ENCODE peak calls at places on chromosomes 7 and 10, in five cellular contexts. One of them, this sample, is unnamed.

GRCh38 chr10:51629969-51630617 is 69.3 kb downstream of the CSTF2T start:
- DNase-seq in body of pancreas: no peak
- DNase-seq in H1: no peak
- DNase-seq in CD8-positive, alpha-beta T cell: no peak
- DNase-seq in lower lobe of right lung: no peak
- DNase-seq in this sample: no peak

GRCh38 chr10:131948501-131948900 is 33.2 kb downstream of the BNIP3 start:
- DNase-seq in body of pancreas: peak; percentile 34
- DNase-seq in H1: no peak
- DNase-seq in CD8-positive, alpha-beta T cell: no peak
- DNase-seq in lower lobe of right lung: no peak
- DNase-seq in this sample: no peak

GRCh38 chr10:113983552-113983951 is 60.1 kb upstream of the ADRB1 start:
- DNase-seq in body of pancreas: no peak
- DNase-seq in H1: no peak
- DNase-seq in CD8-positive, alpha-beta T cell: no peak
- DNase-seq in lower lobe of right lung: no peak
- DNase-seq in this sample: no peak

GRCh38 chr10:71347587-71348395 is 28.7 kb downstream of the SLC29A3 start:
- DNase-seq in body of pancreas: no peak
- DNase-seq in H1: no peak
- DNase-seq in CD8-positive, alpha-beta T cell: no peak
- DNase-seq in lower lobe of right lung: no peak
- DNase-seq in this sample: no peak

GRCh38 chr10:104331208-104331838 is 6.9 kb downstream of the ITPRIP start:
- DNase-seq in body of pancreas: no peak
- DNase-seq in H1: no peak
- DNase-seq in CD8-positive, alpha-beta T cell: no peak
- DNase-seq in lower lobe of right lung: no peak
- DNase-seq in this sample: no peak

GRCh38 chr7:30707391-30708351 is 25.4 kb upstream of the CRHR2 start:
- DNase-seq in body of pancreas: no peak
- DNase-seq in H1: no peak
- DNase-seq in CD8-positive, alpha-beta T cell: no peak
- DNase-seq in lower lobe of right lung: no peak
- DNase-seq in this sample: no peak

GRCh38 chr10:33229944-33230267 is 104.6 kb downstream of the NRP1 start:
- DNase-seq in body of pancreas: no peak
- DNase-seq in H1: no peak
- DNase-seq in CD8-positive, alpha-beta T cell: no peak
- DNase-seq in lower lobe of right lung: no peak
- DNase-seq in this sample: no peak

GRCh38 chr7:19919156-19920085 is 146.0 kb upstream of the TMEM196 start:
- DNase-seq in body of pancreas: no peak
- DNase-seq in H1: no peak
- DNase-seq in CD8-positive, alpha-beta T cell: no peak
- DNase-seq in lower lobe of right lung: no peak
- DNase-seq in this sample: no peak

GRCh38 chr7:40551685-40552576 is 417.1 kb downstream of the SUGCT start:
- DNase-seq in body of pancreas: no peak
- DNase-seq in H1: no peak
- DNase-seq in CD8-positive, alpha-beta T cell: no peak
- DNase-seq in lower lobe of right lung: peak; percentile 61
- DNase-seq in this sample: no peak

GRCh38 chr10:44292390-44293002 is 92.4 kb downstream of the CXCL12 start:
- DNase-seq in body of pancreas: no peak
- DNase-seq in H1: no peak
- DNase-seq in CD8-positive, alpha-beta T cell: no peak
- DNase-seq in lower lobe of right lung: no peak
- DNase-seq in this sample: no peak

GRCh38 chr7:134535272-134535918 is 8.0 kb downstream of the AKR1B10 start:
- DNase-seq in body of pancreas: no peak
- DNase-seq in H1: no peak
- DNase-seq in CD8-positive, alpha-beta T cell: no peak
- DNase-seq in lower lobe of right lung: no peak
- DNase-seq in this sample: no peak

GRCh38 chr7:158353606-158354570 is 233.7 kb downstream of the PTPRN2 start:
- DNase-seq in body of pancreas: no peak
- DNase-seq in H1: no peak
- DNase-seq in CD8-positive, alpha-beta T cell: no peak
- DNase-seq in lower lobe of right lung: no peak
- DNase-seq in this sample: peak; percentile 13

GRCh38 chr7:47698386-47698785 is 116.5 kb upstream of the TNS3 start:
- DNase-seq in body of pancreas: no peak
- DNase-seq in H1: no peak
- DNase-seq in CD8-positive, alpha-beta T cell: no peak
- DNase-seq in lower lobe of right lung: no peak
- DNase-seq in this sample: no peak

GRCh38 chr7:75072978-75073282 is 672 bp downstream of the RCC1L start:
- DNase-seq in body of pancreas: no peak
- DNase-seq in H1: no peak
- DNase-seq in CD8-positive, alpha-beta T cell: no peak
- DNase-seq in lower lobe of right lung: no peak
- DNase-seq in this sample: no peak

GRCh38 chr7:102864958-102865357 is 47.8 kb upstream of the LRRC17 start:
- DNase-seq in body of pancreas: no peak
- DNase-seq in H1: no peak
- DNase-seq in CD8-positive, alpha-beta T cell: no peak
- DNase-seq in lower lobe of right lung: no peak
- DNase-seq in this sample: no peak

GRCh38 chr10:9126728-9127127 is 1072.2 kb downstream of the GATA3 start:
- DNase-seq in body of pancreas: no peak
- DNase-seq in H1: no peak
- DNase-seq in CD8-positive, alpha-beta T cell: no peak
- DNase-seq in lower lobe of right lung: no peak
- DNase-seq in this sample: no peak

GRCh38 chr7:20005081-20005480 is 212.1 kb downstream of the MACC1 start:
- DNase-seq in body of pancreas: no peak
- DNase-seq in H1: no peak
- DNase-seq in CD8-positive, alpha-beta T cell: no peak
- DNase-seq in lower lobe of right lung: no peak
- DNase-seq in this sample: no peak

GRCh38 chr7:119959811-119960210 is 313.2 kb upstream of the KCND2 start:
- DNase-seq in body of pancreas: no peak
- DNase-seq in H1: no peak
- DNase-seq in CD8-positive, alpha-beta T cell: no peak
- DNase-seq in lower lobe of right lung: no peak
- DNase-seq in this sample: no peak

GRCh38 chr7:27202018-27202740 is 2.3 kb upstream of the HOXA13 start:
- DNase-seq in body of pancreas: no peak
- DNase-seq in H1: no peak
- DNase-seq in CD8-positive, alpha-beta T cell: no peak
- DNase-seq in lower lobe of right lung: no peak
- DNase-seq in this sample: no peak

GRCh38 chr7:117041007-117041406 is 87.7 kb downstream of the ST7 start:
- DNase-seq in body of pancreas: no peak
- DNase-seq in H1: no peak
- DNase-seq in CD8-positive, alpha-beta T cell: no peak
- DNase-seq in lower lobe of right lung: no peak
- DNase-seq in this sample: no peak

GRCh38 chr7:117043051-117043546 is 89.8 kb downstream of the ST7 start:
- DNase-seq in body of pancreas: no peak
- DNase-seq in H1: no peak
- DNase-seq in CD8-positive, alpha-beta T cell: no peak
- DNase-seq in lower lobe of right lung: no peak
- DNase-seq in this sample: no peak

GRCh38 chr7:117044664-117045063 is 91.4 kb downstream of the ST7 start:
- DNase-seq in body of pancreas: no peak
- DNase-seq in H1: no peak
- DNase-seq in CD8-positive, alpha-beta T cell: no peak
- DNase-seq in lower lobe of right lung: no peak
- DNase-seq in this sample: no peak

GRCh38 chr7:117038408-117038807 is 85.1 kb downstream of the ST7 start:
- DNase-seq in body of pancreas: no peak
- DNase-seq in H1: no peak
- DNase-seq in CD8-positive, alpha-beta T cell: no peak
- DNase-seq in lower lobe of right lung: no peak
- DNase-seq in this sample: no peak

DNA sequence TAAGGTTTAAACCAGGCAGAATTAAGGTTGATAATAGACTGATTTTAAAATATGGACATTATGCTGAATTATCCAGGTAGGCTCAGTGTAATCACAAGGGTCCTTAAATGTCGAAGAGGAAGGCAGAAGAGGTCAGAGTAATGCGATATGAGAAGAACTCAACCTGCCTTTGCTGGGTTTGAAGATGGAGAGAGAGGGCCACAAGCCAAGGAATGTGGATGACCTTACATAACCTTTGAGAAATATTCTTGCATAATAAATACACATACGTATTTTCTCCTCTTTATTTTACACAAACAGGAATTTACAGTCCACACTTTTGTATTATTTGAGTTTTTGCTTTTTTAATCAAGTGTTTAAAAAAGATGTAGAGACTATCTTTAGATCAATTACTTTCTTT is 88.5 kb downstream of the ST7 start:
- DNase-seq in body of pancreas: no peak
- DNase-seq in H1: no peak
- DNase-seq in CD8-positive, alpha-beta T cell: no peak
- DNase-seq in lower lobe of right lung: no peak
- DNase-seq in this sample: no peak
- H3K4me1 ChIP-seq in body of pancreas: peaks cover 10% of the 10 kb centered on the region
- H3K4me1 ChIP-seq in H1: no peaks in the 10 kb centered on the region
- H3K4me1 ChIP-seq in CD8-positive, alpha-beta T cell: no peaks in the 10 kb centered on the region
- H3K4me1 ChIP-seq in lower lobe of right lung: peaks cover 7% of the 10 kb centered on the region
- H3K4me1 ChIP-seq in this sample: no peaks in the 10 kb centered on the region

DNA sequence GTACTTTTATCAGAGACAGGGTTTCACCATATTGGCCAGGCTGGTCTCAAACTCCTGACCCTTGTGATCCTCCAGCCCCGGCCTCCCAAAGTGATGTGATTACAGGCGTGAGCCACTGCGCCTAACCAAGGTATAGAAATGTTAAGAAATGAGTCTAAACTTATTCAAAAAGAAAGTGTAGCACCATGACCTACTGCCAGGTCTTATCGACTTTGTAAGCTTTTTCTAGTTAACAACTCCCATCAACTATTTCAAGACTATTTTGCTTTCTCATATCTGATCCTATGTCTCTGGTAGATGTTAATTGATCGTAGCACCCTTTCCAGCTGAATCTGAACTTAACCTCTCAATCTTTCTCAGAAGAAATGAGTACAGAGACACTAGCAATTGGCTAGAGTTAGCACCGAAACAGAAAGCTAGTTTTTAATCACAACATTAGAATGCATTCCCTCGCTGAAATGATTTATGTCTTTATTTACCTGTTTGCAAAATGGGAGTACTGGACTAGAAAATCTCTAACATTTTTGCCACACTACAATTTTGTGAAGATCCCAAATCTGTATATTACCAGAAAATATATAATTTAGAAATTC is 114.0 kb upstream of the HGF start:
- DNase-seq in body of pancreas: no peak
- DNase-seq in H1: no peak
- DNase-seq in CD8-positive, alpha-beta T cell: no peak
- DNase-seq in lower lobe of right lung: no peak
- DNase-seq in this sample: no peak
- TF ChIP-seq CTCF in body of pancreas: no peak
- TF ChIP-seq CTCF in H1: no peak
- TF ChIP-seq CTCF in CD8-positive, alpha-beta T cell: no peak
- TF ChIP-seq CTCF in lower lobe of right lung: no peak
- TF ChIP-seq CTCF in this sample: no peak

GRCh38 chr10:122294511-122295422 is 23.7 kb downstream of the BTBD16 start:
- DNase-seq in body of pancreas: no peak
- DNase-seq in H1: no peak
- DNase-seq in CD8-positive, alpha-beta T cell: no peak
- DNase-seq in lower lobe of right lung: no peak
- DNase-seq in this sample: no peak
- H3K4me1 ChIP-seq in body of pancreas: peaks cover 7% of the 10 kb centered on the region
- H3K4me1 ChIP-seq in H1: no peaks in the 10 kb centered on the region
- H3K4me1 ChIP-seq in CD8-positive, alpha-beta T cell: peaks cover 10% of the 10 kb centered on the region
- H3K4me1 ChIP-seq in lower lobe of right lung: peaks cover 5% of the 10 kb centered on the region
- H3K4me1 ChIP-seq in this sample: peaks cover 32% of the 10 kb centered on the region

GRCh38 chr7:100126239-100126930 is 382 bp upstream of the MBLAC1 start:
- DNase-seq in body of pancreas: no peak
- DNase-seq in H1: no peak
- DNase-seq in CD8-positive, alpha-beta T cell: no peak
- DNase-seq in lower lobe of right lung: no peak
- DNase-seq in this sample: no peak
- TF ChIP-seq CTCF in body of pancreas: no peak
- TF ChIP-seq CTCF in H1: no peak
- TF ChIP-seq CTCF in CD8-positive, alpha-beta T cell: no peak
- TF ChIP-seq CTCF in lower lobe of right lung: no peak
- TF ChIP-seq CTCF in this sample: no peak

DNA sequence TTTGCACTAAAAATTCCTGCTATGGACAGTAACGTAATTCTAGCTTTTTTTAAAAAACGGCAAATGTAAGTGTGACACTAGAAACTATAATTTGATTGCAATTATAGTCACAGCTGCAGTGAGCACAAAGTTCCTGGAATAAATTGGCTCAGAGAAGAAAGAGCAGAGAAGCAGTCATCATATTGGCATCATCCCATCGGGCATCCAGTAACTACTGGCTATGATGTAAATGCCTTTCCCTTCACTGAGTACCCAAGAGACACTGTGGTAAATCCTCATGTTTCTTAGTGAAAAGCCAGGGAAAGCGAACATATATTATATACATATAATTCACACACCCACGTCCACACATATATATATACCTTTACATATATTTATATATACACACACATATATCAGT is 43.6 kb downstream of the PIP4K2A start:
- DNase-seq in body of pancreas: no peak
- DNase-seq in H1: no peak
- DNase-seq in CD8-positive, alpha-beta T cell: no peak
- DNase-seq in lower lobe of right lung: no peak
- DNase-seq in this sample: no peak
- H3K4me1 ChIP-seq in body of pancreas: peaks cover 10% of the 10 kb centered on the region
- H3K4me1 ChIP-seq in H1: peaks cover 10% of the 10 kb centered on the region
- H3K4me1 ChIP-seq in CD8-positive, alpha-beta T cell: peaks cover 88% of the 10 kb centered on the region
- H3K4me1 ChIP-seq in lower lobe of right lung: peaks cover 43% of the 10 kb centered on the region
- H3K4me1 ChIP-seq in this sample: peaks cover 16% of the 10 kb centered on the region

DNA sequence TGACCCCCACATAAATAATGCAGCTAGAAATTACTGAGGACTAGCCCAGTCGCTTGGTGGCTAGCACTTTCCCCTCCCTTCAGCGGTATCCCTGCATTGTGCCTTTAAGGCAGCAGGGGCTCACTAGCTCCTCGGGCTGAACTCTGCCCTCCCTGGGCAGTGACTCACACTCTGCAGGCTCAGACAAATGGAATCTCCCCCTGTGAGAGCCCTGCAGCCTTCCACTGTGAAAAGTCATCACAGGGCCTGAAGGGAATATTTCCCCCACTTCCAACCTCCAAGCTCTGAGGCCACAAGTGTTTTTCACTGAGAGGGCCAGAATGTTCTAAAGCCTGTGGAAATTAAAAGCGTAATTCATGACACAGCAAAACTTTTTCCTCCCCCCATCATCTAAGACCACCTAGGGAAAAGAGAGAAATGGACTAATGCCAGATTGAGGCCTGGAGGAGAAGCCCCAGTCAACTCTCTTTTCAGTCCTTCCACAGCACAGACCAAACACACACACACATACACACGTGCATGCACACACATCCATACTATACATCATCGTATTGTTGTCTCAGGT is 93.6 kb upstream of the COL1A2 start:
- DNase-seq in body of pancreas: peak; percentile 56
- DNase-seq in H1: peak; percentile 67
- DNase-seq in CD8-positive, alpha-beta T cell: no peak
- DNase-seq in lower lobe of right lung: peak; percentile 38
- DNase-seq in this sample: peak; percentile 88
- TF ChIP-seq CTCF in body of pancreas: no peak
- TF ChIP-seq CTCF in H1: peak; percentile 46
- TF ChIP-seq CTCF in CD8-positive, alpha-beta T cell: no peak
- TF ChIP-seq CTCF in lower lobe of right lung: no peak
- TF ChIP-seq CTCF in this sample: no peak